ENCODE peak calls at places on chromosome 21, in seven cellular contexts. One of them, this sample, is unnamed.

GRCh38 chr21:16082038-16082816 is 352.4 kb downstream of the USP25 start:
- DNase-seq in NCI-H1694: no peak
- DNase-seq in T-helper 9 cell: no peak
- DNase-seq in HepG2: no peak
- DNase-seq in CD8-positive, alpha-beta T cell: no peak
- DNase-seq in cerebellar cortex: peak; percentile 58
- DNase-seq in HTR-8/SVneo: no peak
- DNase-seq in this sample: peak; percentile 27

GRCh38 chr21:28233536-28234220 is 759.0 kb downstream of the LTN1 start:
- DNase-seq in CD8-positive, alpha-beta T cell: no peak
- DNase-seq in NCI-H1694: no peak
- DNase-seq in HTR-8/SVneo: no peak
- DNase-seq in T-helper 9 cell: no peak
- DNase-seq in cerebellar cortex: no peak
- DNase-seq in HepG2: no peak
- DNase-seq in this sample: no peak

GRCh38 chr21:46127239-46128105 is 27.9 kb downstream of the FTCD start:
- DNase-seq in CD8-positive, alpha-beta T cell: no peak
- DNase-seq in HTR-8/SVneo: no peak
- DNase-seq in NCI-H1694: no peak
- DNase-seq in HepG2: no peak
- DNase-seq in cerebellar cortex: no peak
- DNase-seq in T-helper 9 cell: no peak
- DNase-seq in this sample: no peak

GRCh38 chr21:35294231-35294898 is 245.3 kb upstream of the RUNX1 start:
- DNase-seq in T-helper 9 cell: no peak
- DNase-seq in HepG2: no peak
- DNase-seq in NCI-H1694: peak; percentile 43
- DNase-seq in CD8-positive, alpha-beta T cell: no peak
- DNase-seq in HTR-8/SVneo: no peak
- DNase-seq in cerebellar cortex: no peak
- DNase-seq in this sample: no peak

GRCh38 chr21:43608225-43608624 is 51.1 kb downstream of the HSF2BP start:
- DNase-seq in HTR-8/SVneo: no peak
- DNase-seq in HepG2: no peak
- DNase-seq in CD8-positive, alpha-beta T cell: no peak
- DNase-seq in NCI-H1694: no peak
- DNase-seq in T-helper 9 cell: no peak
- DNase-seq in cerebellar cortex: no peak
- DNase-seq in this sample: no peak

GRCh38 chr21:36820176-36821031 is 121.5 kb downstream of the SIM2 start:
- DNase-seq in NCI-H1694: no peak
- DNase-seq in HTR-8/SVneo: no peak
- DNase-seq in T-helper 9 cell: no peak
- DNase-seq in CD8-positive, alpha-beta T cell: no peak
- DNase-seq in cerebellar cortex: no peak
- DNase-seq in HepG2: no peak
- DNase-seq in this sample: no peak

GRCh38 chr21:31446206-31446900 is 102.3 kb upstream of the TIAM1 start:
- DNase-seq in HTR-8/SVneo: no peak
- DNase-seq in NCI-H1694: no peak
- DNase-seq in CD8-positive, alpha-beta T cell: peak; percentile 9
- DNase-seq in T-helper 9 cell: peak; percentile 2
- DNase-seq in HepG2: no peak
- DNase-seq in cerebellar cortex: no peak
- DNase-seq in this sample: no peak

GRCh38 chr21:41726970-41727783 is 39.7 kb downstream of the RIPK4 start:
- DNase-seq in CD8-positive, alpha-beta T cell: no peak
- DNase-seq in NCI-H1694: no peak
- DNase-seq in HepG2: peak; percentile 48
- DNase-seq in cerebellar cortex: no peak
- DNase-seq in T-helper 9 cell: no peak
- DNase-seq in HTR-8/SVneo: peak; percentile 51
- DNase-seq in this sample: no peak

GRCh38 chr21:28737671-28738279 is 254.9 kb downstream of the LTN1 start:
- DNase-seq in cerebellar cortex: no peak
- DNase-seq in NCI-H1694: no peak
- DNase-seq in CD8-positive, alpha-beta T cell: no peak
- DNase-seq in HepG2: peak; percentile 20
- DNase-seq in HTR-8/SVneo: no peak
- DNase-seq in T-helper 9 cell: no peak
- DNase-seq in this sample: no peak

GRCh38 chr21:30240661-30241060 is 24.8 kb upstream of the CLDN8 start:
- DNase-seq in HepG2: no peak
- DNase-seq in NCI-H1694: no peak
- DNase-seq in HTR-8/SVneo: no peak
- DNase-seq in cerebellar cortex: no peak
- DNase-seq in CD8-positive, alpha-beta T cell: no peak
- DNase-seq in T-helper 9 cell: no peak
- DNase-seq in this sample: no peak